ENCODE peak calls at places on chromosomes 16 and 17, in five cellular contexts. I is K562, D is Calu3, A is BJ, U is dorsolateral prefrontal cortex. K is an unnamed sample.
A peak's percentile ranks its signal among the peaks of the same experiment; 100 is the strongest.

GRCh38 chr17:66964930-66965800 is 658 bp downstream of the CACNG4 start:
- DNase-seq in I (peak; percentile 34), D (peak; percentile 65), A (no peak), U (no peak), K (peak; percentile 89)

GRCh38 chr16:46862555-46863447 is 21.4 kb upstream of the GPT2 start:
- DNase-seq in I (no peak), D (no peak), A (no peak), U (no peak), K (no peak)

GRCh38 chr17:41520821-41521521 is 2.3 kb upstream of the KRT15 start:
- DNase-seq in I (peak; percentile 81), D (peak; percentile 70), A (no peak), U (no peak), K (no peak)

GRCh38 chr16:67311607-67312449 is 14.7 kb downstream of the KCTD19 start:
- DNase-seq in I (no peak), D (no peak), A (peak; percentile 100), U (no peak), K (no peak)

GRCh38 chr16:12569061-12569460 is 234.6 kb downstream of the CPPED1 start:
- DNase-seq in I (no peak), D (no peak), A (no peak), U (no peak), K (no peak)

GRCh38 chr17:81656835-81657234 is 493 bp upstream of the PDE6G start:
- DNase-seq in I (no peak), D (no peak), A (no peak), U (no peak), K (no peak)

GRCh38 chr17:76147211-76148014 is 6.4 kb upstream of the FOXJ1 start:
- DNase-seq in I (no peak), D (no peak), A (no peak), U (no peak), K (no peak)

GRCh38 chr16:23941963-23942564 is 106.3 kb downstream of the PRKCB start:
- DNase-seq in I (no peak), D (no peak), A (no peak), U (no peak), K (no peak)

GRCh38 chr17:58329035-58329807 is 626 bp upstream of the TSPOAP1 start:
- DNase-seq in I (peak; percentile 87), D (no peak), A (no peak), U (no peak), K (peak; percentile 31)

GRCh38 chr17:17098426-17099035 is 56.3 kb downstream of the MPRIP start:
- DNase-seq in I (no peak), D (no peak), A (no peak), U (no peak), K (no peak)

GRCh38 chr17:53543363-53543927 is 279.3 kb upstream of the KIF2B start:
- DNase-seq in I (no peak), D (no peak), A (no peak), U (no peak), K (no peak)

GRCh38 chr17:1153795-1154546 is 25.8 kb downstream of the ABR start:
- DNase-seq in I (peak; percentile 23), D (no peak), A (no peak), U (peak; percentile 57), K (peak; percentile 67)

GRCh38 chr16:401468-402348 is at the start of gene DECR2:
- DNase-seq in I (peak; percentile 97), D (peak; percentile 97), A (peak; percentile 28), U (peak; percentile 95), K (peak; percentile 92)

GRCh38 chr16:89314357-89314756 is 96.9 kb downstream of the ZNF778 start:
- DNase-seq in I (no peak), D (no peak), A (no peak), U (no peak), K (no peak)

GRCh38 chr17:64002658-64003525 is 4.7 kb downstream of the PRR29 start:
- DNase-seq in I (no peak), D (no peak), A (no peak), U (no peak), K (no peak)

GRCh38 chr16:23498863-23499262 is 11.4 kb downstream of the GGA2 start:
- DNase-seq in I (no peak), D (no peak), A (no peak), U (no peak), K (no peak)

GRCh38 chr17:57067162-57067561 is 17.9 kb upstream of the AKAP1 start:
- DNase-seq in I (no peak), D (no peak), A (no peak), U (no peak), K (no peak)

GRCh38 chr17:75267403-75268232 is 3.4 kb downstream of the MIF4GD start:
- DNase-seq in I (peak; percentile 68), D (peak; percentile 20), A (no peak), U (no peak), K (no peak)

GRCh38 chr17:48153711-48154642 is 46.4 kb downstream of the SNX11 start:
- DNase-seq in I (peak; percentile 70), D (peak; percentile 66), A (no peak), U (no peak), K (no peak)

GRCh38 chr16:75402174-75402820 is 31.0 kb downstream of the CFDP1 start:
- DNase-seq in I (no peak), D (no peak), A (no peak), U (no peak), K (no peak)

GRCh38 chr17:51857052-51857593 is 301.4 kb downstream of the CA10 start:
- DNase-seq in I (no peak), D (no peak), A (no peak), U (no peak), K (no peak)

GRCh38 chr17:1040216-1040600 is 43.3 kb downstream of the TIMM22 start:
- DNase-seq in I (no peak), D (no peak), A (no peak), U (no peak), K (no peak)

GRCh38 chr17:80219777-80220708 is at the start of the genes SGSH and SLC26A11:
- DNase-seq in I (peak; percentile 90), D (peak; percentile 84), A (no peak), U (peak; percentile 60), K (peak; percentile 99)

GRCh38 chr16:81463296-81463890 is 18.8 kb downstream of the CMIP start:
- DNase-seq in I (no peak), D (no peak), A (no peak), U (no peak), K (no peak)

GRCh38 chr17:28298449-28298848 is 20.6 kb upstream of the TMEM97 start:
- DNase-seq in I (no peak), D (no peak), A (no peak), U (no peak), K (no peak)

DNA sequence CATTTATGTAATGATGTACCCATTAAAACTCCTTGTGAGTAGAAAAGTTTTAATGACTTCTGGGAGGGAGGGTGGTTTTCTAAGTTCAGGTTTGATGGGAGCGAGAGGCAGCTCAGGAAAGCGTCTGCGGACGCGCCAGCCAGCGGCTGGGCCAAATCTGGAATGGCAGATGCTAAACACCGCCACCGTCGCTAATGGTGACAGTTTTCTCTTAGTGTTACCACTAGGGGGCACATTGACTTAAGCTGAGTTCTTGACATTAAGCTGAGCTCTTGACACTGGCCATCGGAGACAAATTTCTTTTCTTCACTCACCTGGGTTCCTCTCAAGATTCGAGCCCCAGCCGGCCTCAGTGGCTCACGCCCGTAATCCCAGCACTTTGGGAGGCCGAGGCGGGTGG is 6.7 kb downstream of the TRPV1 start:
- DNase-seq in I (peak; percentile 60), D (no peak), A (no peak), U (no peak), K (no peak)
- TF ChIP-seq CTCF in I (peak; percentile 80), D (no peak), A (peak; percentile 27), U (peak; percentile 36), K (peak; percentile 17)

DNA sequence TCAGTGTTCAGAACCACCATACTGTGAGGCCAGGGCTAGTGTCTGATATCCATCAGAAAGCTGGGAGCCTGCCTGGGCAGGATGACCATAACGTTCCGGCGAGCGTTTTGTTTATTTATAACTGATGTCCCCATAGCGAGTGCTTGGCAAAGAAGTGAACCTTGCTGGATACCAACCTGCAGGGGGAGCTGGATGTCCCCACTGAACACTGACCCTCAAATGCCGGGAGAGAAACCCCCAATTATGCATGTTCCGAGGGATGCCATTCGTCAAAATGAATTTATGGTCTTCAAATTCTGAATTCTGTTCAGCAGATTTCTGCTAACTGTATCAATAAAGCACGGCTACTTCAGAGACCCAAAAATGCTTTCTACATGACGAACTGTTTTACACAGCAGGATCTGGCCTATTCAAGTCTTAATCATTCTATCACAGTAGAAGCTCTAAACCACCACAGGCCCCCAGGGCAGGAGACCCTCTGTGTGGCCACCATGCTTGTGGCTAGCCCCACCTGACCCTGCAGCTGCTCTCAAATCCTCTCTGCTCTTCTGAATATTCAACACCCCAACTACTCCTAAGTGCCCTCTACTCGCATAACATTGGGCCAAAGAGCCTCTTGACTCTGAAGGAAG is 15.2 kb downstream of the MED24 start:
- DNase-seq in I (no peak), D (peak; percentile 92), A (peak; percentile 69), U (no peak), K (peak; percentile 8)
- TF ChIP-seq CTCF in I (peak; percentile 50), D (no peak), A (peak; percentile 91), U (peak; percentile 53), K (peak; percentile 46)

DNA sequence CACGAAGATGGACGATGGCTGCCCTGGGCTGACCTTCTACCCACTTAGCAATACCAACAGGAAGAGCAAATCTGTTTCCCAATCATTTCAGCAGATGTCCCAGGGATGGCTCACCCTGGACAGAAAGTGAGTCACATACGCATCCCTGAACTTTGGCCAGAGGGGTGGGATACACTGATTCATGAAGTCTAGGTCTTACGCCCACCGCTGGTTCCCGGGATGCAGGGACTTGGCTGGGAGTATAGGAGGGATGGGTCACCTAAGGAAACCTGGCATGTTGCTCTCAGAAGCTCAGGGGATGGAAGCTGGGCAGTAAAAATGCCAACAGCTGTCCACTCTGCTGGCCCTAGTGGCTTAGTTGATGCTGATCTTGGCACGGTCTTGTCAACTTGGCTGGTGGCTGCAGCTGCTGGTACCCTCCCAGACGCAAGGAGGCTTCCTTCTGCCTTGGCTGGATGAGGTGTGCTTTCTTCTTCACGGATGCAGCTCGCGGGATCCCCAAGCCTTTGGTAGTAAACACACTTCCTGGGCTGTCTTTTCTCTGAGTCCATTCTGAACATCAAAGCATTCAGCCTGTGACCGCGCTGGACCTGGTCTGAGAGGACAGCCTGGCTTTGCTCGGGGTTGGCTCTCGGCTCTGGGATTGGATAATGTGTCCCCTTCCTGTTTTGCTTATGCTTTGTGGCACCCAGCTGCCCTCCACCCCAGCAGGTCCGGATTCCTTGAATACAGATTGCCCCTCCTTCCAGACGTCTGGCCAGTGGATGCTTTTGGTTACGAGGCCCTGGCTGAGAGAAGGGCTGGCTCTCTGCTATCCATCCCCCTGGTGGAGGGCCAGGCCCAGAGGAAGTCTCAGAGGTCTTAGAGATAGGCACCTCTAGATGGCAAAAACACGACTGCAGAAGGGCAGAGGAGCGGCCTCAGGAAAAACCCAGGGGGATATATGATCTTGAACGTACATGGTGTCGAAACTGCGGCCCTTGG is 71.5 kb downstream of the RAP1GAP2 start:
- DNase-seq in I (no peak), D (no peak), A (peak; percentile 62), U (no peak), K (no peak)
- TF ChIP-seq CTCF in I (no peak), D (no peak), A (peak; percentile 47), U (no peak), K (no peak)

GRCh38 chr17:33777674-33778073 is 477.4 kb upstream of the CCL2 start:
- DNase-seq in I (no peak), D (no peak), A (no peak), U (no peak), K (no peak)

GRCh38 chr17:33778505-33779398 is 476.3 kb upstream of the CCL2 start:
- DNase-seq in I (peak; percentile 73), D (peak; percentile 48), A (peak; percentile 3), U (peak; percentile 50), K (no peak)

GRCh38 chr17:33785281-33785680 is 469.8 kb upstream of the CCL2 start:
- DNase-seq in I (no peak), D (no peak), A (no peak), U (no peak), K (no peak)

GRCh38 chr17:33776903-33777302 is 478.2 kb upstream of the CCL2 start:
- DNase-seq in I (no peak), D (no peak), A (no peak), U (no peak), K (no peak)

GRCh38 chr17:33779399-33779697 is 475.7 kb upstream of the CCL2 start:
- DNase-seq in I (no peak), D (no peak), A (no peak), U (no peak), K (no peak)
- TF ChIP-seq CTCF in I (no peak), D (no peak), A (no peak), U (peak; percentile 6), K (no peak)

K was measured in D721Med.